ENCODE peak calls at places on chromosomes 11 and 22, in five cellular contexts. L, G, J, E and A are unnamed samples.

GRCh38 chr11:26102325-26102724 is 229.6 kb upstream of the ANO3 start:
- DNase-seq in L (no peak), G (no peak), J (no peak), E (no peak), A (no peak)

GRCh38 chr22:48118654-48119053 is 1356.2 kb downstream of the TBC1D22A start:
- DNase-seq in L (no peak), G (no peak), J (no peak), E (no peak), A (no peak)

GRCh38 chr11:7531011-7531410 is 17.2 kb downstream of the PPFIBP2 start:
- DNase-seq in L (no peak), G (no peak), J (no peak), E (no peak), A (no peak)

GRCh38 chr11:28072321-28072720 is 35.6 kb downstream of the KIF18A start:
- DNase-seq in L (no peak), G (peak; percentile 23), J (no peak), E (no peak), A (no peak)

GRCh38 chr22:30892731-30893221 is 75.8 kb downstream of the MORC2 start:
- DNase-seq in L (no peak), G (no peak), J (no peak), E (peak; percentile 84), A (no peak)

GRCh38 chr11:48024635-48025071 is 44.3 kb downstream of the PTPRJ start:
- DNase-seq in L (peak; percentile 86), G (peak; percentile 59), J (no peak), E (no peak), A (no peak)

GRCh38 chr11:77705195-77705876 is 67.7 kb upstream of the CLNS1A start:
- DNase-seq in L (no peak), G (peak; percentile 64), J (no peak), E (no peak), A (peak; percentile 54)

GRCh38 chr11:126079640-126080205 is 17.1 kb upstream of the CDON start:
- DNase-seq in L (no peak), G (no peak), J (peak; percentile 60), E (no peak), A (peak; percentile 21)

GRCh38 chr11:64121637-64122410 is 44.1 kb downstream of the MACROD1 start:
- DNase-seq in L (no peak), G (peak; percentile 89), J (no peak), E (no peak), A (peak; percentile 17)

GRCh38 chr11:79220171-79220570 is 220.7 kb downstream of the TENM4 start:
- DNase-seq in L (no peak), G (peak; percentile 33), J (no peak), E (peak; percentile 22), A (no peak)

GRCh38 chr11:64059339-64060176 is 23.8 kb downstream of the FLRT1 start:
- DNase-seq in L (no peak), G (no peak), J (no peak), E (no peak), A (no peak)